ENCODE peak calls at places on chromosomes 5 and 9, in ten cellular contexts. One of them, this sample, is unnamed.

GRCh38 chr5:91288117-91288516 is 95.0 kb downstream of the ARRDC3 start:
- DNase-seq in lower leg skin: no peak
- DNase-seq in mammary epithelial cell: no peak
- DNase-seq in IMR-90: peak; percentile 90
- DNase-seq in B cell: no peak
- DNase-seq in PC-3: no peak
- DNase-seq in fibroblast of lung: peak; percentile 71
- DNase-seq in AG09319: no peak
- DNase-seq in H9: no peak
- DNase-seq in heart right ventricle: no peak
- DNase-seq in this sample: no peak

GRCh38 chr5:90182726-90183125 is 226.8 kb downstream of the CETN3 start:
- DNase-seq in lower leg skin: no peak
- DNase-seq in heart right ventricle: no peak
- DNase-seq in fibroblast of lung: no peak
- DNase-seq in mammary epithelial cell: peak; percentile 25
- DNase-seq in IMR-90: no peak
- DNase-seq in AG09319: no peak
- DNase-seq in B cell: no peak
- DNase-seq in H9: no peak
- DNase-seq in PC-3: peak; percentile 78
- DNase-seq in this sample: no peak

GRCh38 chr5:138724470-138725146 is 28.6 kb upstream of the CTNNA1 start:
- DNase-seq in fibroblast of lung: no peak
- DNase-seq in mammary epithelial cell: peak; percentile 82
- DNase-seq in AG09319: no peak
- DNase-seq in PC-3: no peak
- DNase-seq in B cell: no peak
- DNase-seq in heart right ventricle: peak; percentile 44
- DNase-seq in lower leg skin: no peak
- DNase-seq in H9: no peak
- DNase-seq in IMR-90: no peak
- DNase-seq in this sample: no peak

GRCh38 chr9:130157079-130157478 is 15.1 kb upstream of the NCS1 start:
- DNase-seq in lower leg skin: no peak
- DNase-seq in AG09319: no peak
- DNase-seq in PC-3: no peak
- DNase-seq in heart right ventricle: no peak
- DNase-seq in fibroblast of lung: no peak
- DNase-seq in mammary epithelial cell: no peak
- DNase-seq in H9: no peak
- DNase-seq in B cell: no peak
- DNase-seq in IMR-90: no peak
- DNase-seq in this sample: no peak

GRCh38 chr9:69446496-69446895 is 121.5 kb downstream of the ENTREP1 start:
- DNase-seq in heart right ventricle: no peak
- DNase-seq in H9: no peak
- DNase-seq in PC-3: no peak
- DNase-seq in IMR-90: no peak
- DNase-seq in AG09319: no peak
- DNase-seq in fibroblast of lung: no peak
- DNase-seq in lower leg skin: no peak
- DNase-seq in B cell: no peak
- DNase-seq in mammary epithelial cell: no peak
- DNase-seq in this sample: no peak

GRCh38 chr9:114805670-114806551 is at the start of gene TNFSF15:
- DNase-seq in PC-3: peak; percentile 43
- DNase-seq in AG09319: no peak
- DNase-seq in mammary epithelial cell: peak; percentile 82
- DNase-seq in heart right ventricle: peak; percentile 9
- DNase-seq in fibroblast of lung: peak; percentile 56
- DNase-seq in IMR-90: peak; percentile 44
- DNase-seq in H9: peak; percentile 74
- DNase-seq in lower leg skin: no peak
- DNase-seq in B cell: peak; percentile 56
- DNase-seq in this sample: peak; percentile 23

GRCh38 chr9:38216572-38216971 is 147.5 kb upstream of the SHB start:
- DNase-seq in AG09319: no peak
- DNase-seq in IMR-90: no peak
- DNase-seq in mammary epithelial cell: no peak
- DNase-seq in lower leg skin: no peak
- DNase-seq in heart right ventricle: no peak
- DNase-seq in B cell: no peak
- DNase-seq in PC-3: no peak
- DNase-seq in fibroblast of lung: no peak
- DNase-seq in H9: no peak
- DNase-seq in this sample: no peak

GRCh38 chr9:130237071-130237470 is 28.5 kb upstream of the HMCN2 start:
- DNase-seq in IMR-90: no peak
- DNase-seq in heart right ventricle: no peak
- DNase-seq in H9: no peak
- DNase-seq in lower leg skin: no peak
- DNase-seq in AG09319: no peak
- DNase-seq in B cell: no peak
- DNase-seq in PC-3: no peak
- DNase-seq in mammary epithelial cell: no peak
- DNase-seq in fibroblast of lung: no peak
- DNase-seq in this sample: no peak

GRCh38 chr5:926416-927171 is 33.9 kb downstream of the TRIP13 start:
- DNase-seq in PC-3: no peak
- DNase-seq in B cell: peak; percentile 38
- DNase-seq in IMR-90: no peak
- DNase-seq in AG09319: no peak
- DNase-seq in heart right ventricle: peak; percentile 30
- DNase-seq in mammary epithelial cell: no peak
- DNase-seq in lower leg skin: no peak
- DNase-seq in H9: peak; percentile 46
- DNase-seq in fibroblast of lung: peak; percentile 29
- DNase-seq in this sample: peak; percentile 70

GRCh38 chr5:172855597-172856292 is 21.7 kb downstream of the ERGIC1 start:
- DNase-seq in PC-3: no peak
- DNase-seq in lower leg skin: no peak
- DNase-seq in B cell: no peak
- DNase-seq in AG09319: no peak
- DNase-seq in heart right ventricle: peak; percentile 65
- DNase-seq in mammary epithelial cell: no peak
- DNase-seq in H9: no peak
- DNase-seq in IMR-90: no peak
- DNase-seq in fibroblast of lung: peak; percentile 62
- DNase-seq in this sample: no peak

GRCh38 chr5:170357853-170358497 is 31.2 kb downstream of the KCNMB1 start:
- DNase-seq in mammary epithelial cell: no peak
- DNase-seq in fibroblast of lung: no peak
- DNase-seq in H9: no peak
- DNase-seq in AG09319: no peak
- DNase-seq in B cell: peak; percentile 37
- DNase-seq in heart right ventricle: peak; percentile 50
- DNase-seq in PC-3: no peak
- DNase-seq in IMR-90: no peak
- DNase-seq in lower leg skin: peak; percentile 92
- DNase-seq in this sample: no peak

GRCh38 chr9:120937127-120937526 is 10.5 kb upstream of the TRAF1 start:
- DNase-seq in lower leg skin: no peak
- DNase-seq in PC-3: no peak
- DNase-seq in IMR-90: no peak
- DNase-seq in B cell: no peak
- DNase-seq in mammary epithelial cell: no peak
- DNase-seq in fibroblast of lung: peak; percentile 23
- DNase-seq in H9: no peak
- DNase-seq in AG09319: no peak
- DNase-seq in heart right ventricle: no peak
- DNase-seq in this sample: no peak

GRCh38 chr9:120936764-120937122 is 10.1 kb upstream of the TRAF1 start:
- DNase-seq in heart right ventricle: no peak
- DNase-seq in fibroblast of lung: no peak
- DNase-seq in B cell: no peak
- DNase-seq in lower leg skin: no peak
- DNase-seq in PC-3: no peak
- DNase-seq in H9: no peak
- DNase-seq in mammary epithelial cell: no peak
- DNase-seq in IMR-90: no peak
- DNase-seq in AG09319: no peak
- DNase-seq in this sample: no peak

GRCh38 chr9:120935383-120935857 is 8.8 kb upstream of the TRAF1 start:
- DNase-seq in B cell: no peak
- DNase-seq in IMR-90: peak; percentile 91
- DNase-seq in AG09319: peak; percentile 87
- DNase-seq in heart right ventricle: peak; percentile 96
- DNase-seq in fibroblast of lung: peak; percentile 86
- DNase-seq in PC-3: peak; percentile 90
- DNase-seq in H9: no peak
- DNase-seq in mammary epithelial cell: peak; percentile 99
- DNase-seq in lower leg skin: peak; percentile 100
- DNase-seq in this sample: no peak

GRCh38 chr9:120937596-120937995 is 11.0 kb upstream of the TRAF1 start:
- DNase-seq in H9: no peak
- DNase-seq in heart right ventricle: no peak
- DNase-seq in AG09319: no peak
- DNase-seq in mammary epithelial cell: no peak
- DNase-seq in lower leg skin: no peak
- DNase-seq in PC-3: no peak
- DNase-seq in fibroblast of lung: peak; percentile 86
- DNase-seq in IMR-90: peak; percentile 87
- DNase-seq in B cell: no peak
- DNase-seq in this sample: no peak

DNA sequence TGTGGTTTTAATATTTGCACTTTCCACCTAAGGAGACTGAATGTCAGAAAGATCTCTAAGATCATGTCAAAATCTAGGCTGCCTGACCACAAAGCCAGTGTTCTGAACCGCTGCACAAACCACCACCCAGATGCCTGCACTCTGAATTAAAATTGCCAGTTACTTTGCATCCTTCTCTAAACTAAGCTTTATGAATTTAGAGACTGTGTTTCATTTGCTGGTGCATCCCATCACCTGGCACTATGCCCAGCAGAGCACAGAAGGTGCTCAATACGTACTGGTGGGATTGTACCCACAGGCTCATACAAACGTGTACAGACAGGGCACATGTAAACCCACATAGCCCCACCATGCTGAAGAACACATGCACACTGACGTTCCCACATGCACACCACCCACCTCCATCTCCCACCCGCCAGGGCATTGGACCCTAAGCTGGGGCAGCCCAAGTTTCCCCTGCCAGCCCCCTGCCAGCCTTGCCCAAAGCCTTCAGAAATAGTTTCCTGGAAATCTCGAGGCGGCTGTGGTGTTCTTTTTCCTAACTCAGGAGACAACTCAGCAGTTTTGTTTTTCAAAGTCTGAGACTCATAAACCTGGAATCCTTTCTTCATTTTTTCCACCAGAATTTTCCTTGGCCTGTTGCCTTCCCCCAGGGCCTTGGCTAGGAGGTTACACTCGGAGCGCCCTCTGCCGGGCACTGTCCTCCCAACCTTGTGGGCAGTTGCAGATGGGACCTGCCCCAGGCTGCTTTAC is 9.6 kb upstream of the TRAF1 start:
- DNase-seq in H9: peak; percentile 85
- DNase-seq in B cell: peak; percentile 85
- DNase-seq in lower leg skin: peak; percentile 99
- DNase-seq in AG09319: peak; percentile 90
- DNase-seq in PC-3: peak; percentile 93
- DNase-seq in heart right ventricle: peak; percentile 96
- DNase-seq in mammary epithelial cell: peak; percentile 89
- DNase-seq in IMR-90: peak; percentile 95
- DNase-seq in fibroblast of lung: peak; percentile 91
- DNase-seq in this sample: peak; percentile 96
- TF ChIP-seq CTCF in H9: peak; percentile 95
- TF ChIP-seq CTCF in B cell: peak; percentile 88
- TF ChIP-seq CTCF in lower leg skin: no peak
- TF ChIP-seq CTCF in AG09319: peak; percentile 95
- TF ChIP-seq CTCF in PC-3: peak; percentile 91
- TF ChIP-seq CTCF in heart right ventricle: peak; percentile 94
- TF ChIP-seq CTCF in mammary epithelial cell: peak; percentile 88
- TF ChIP-seq CTCF in IMR-90: peak; percentile 94
- TF ChIP-seq CTCF in fibroblast of lung: peak; percentile 94
- TF ChIP-seq CTCF in this sample: peak; percentile 87

DNA sequence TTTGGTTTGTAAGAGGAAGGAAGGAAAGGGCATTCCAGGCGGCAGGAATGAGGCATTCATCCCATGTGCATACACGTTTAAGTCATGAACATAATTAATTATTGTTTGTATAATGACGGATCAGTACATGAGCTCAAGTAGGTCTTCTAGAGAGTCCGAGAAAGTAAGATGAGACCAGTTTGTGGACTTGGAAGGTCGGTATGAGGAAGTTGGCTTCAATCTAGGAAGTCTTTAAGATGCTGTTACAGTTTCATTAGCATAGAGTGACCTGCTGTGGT is 2.1 kb downstream of the GTF3C4 start:
- DNase-seq in H9: no peak
- DNase-seq in mammary epithelial cell: peak; percentile 26
- DNase-seq in PC-3: peak; percentile 80
- DNase-seq in lower leg skin: no peak
- DNase-seq in AG09319: no peak
- DNase-seq in fibroblast of lung: peak; percentile 29
- DNase-seq in heart right ventricle: no peak
- DNase-seq in IMR-90: peak; percentile 26
- DNase-seq in B cell: no peak
- DNase-seq in this sample: no peak
- TF ChIP-seq CTCF in H9: no peak
- TF ChIP-seq CTCF in mammary epithelial cell: peak; percentile 30
- TF ChIP-seq CTCF in PC-3: peak; percentile 21
- TF ChIP-seq CTCF in lower leg skin: no peak
- TF ChIP-seq CTCF in AG09319: no peak
- TF ChIP-seq CTCF in fibroblast of lung: peak; percentile 13
- TF ChIP-seq CTCF in heart right ventricle: no peak
- TF ChIP-seq CTCF in IMR-90: no peak
- TF ChIP-seq CTCF in B cell: no peak
- TF ChIP-seq CTCF in this sample: no peak

DNA sequence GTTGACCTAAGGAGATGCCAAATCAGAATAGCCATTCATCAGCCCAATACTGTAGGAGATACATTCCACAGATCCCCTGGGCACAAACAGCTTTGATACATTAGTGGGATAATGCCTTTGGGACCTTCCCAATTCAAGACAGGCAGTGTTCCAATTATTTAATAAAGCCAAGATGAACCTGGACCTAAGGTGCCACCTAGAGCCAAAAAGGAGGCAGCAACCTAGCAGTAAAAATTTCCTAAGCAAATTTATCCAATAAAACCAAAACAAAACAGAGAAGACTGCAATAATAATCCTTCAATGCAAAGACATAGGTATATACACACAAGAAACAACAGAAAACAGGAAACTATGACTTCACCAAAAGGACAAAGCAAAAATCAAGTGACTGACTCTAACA is 253.0 kb downstream of the HINT1 start:
- DNase-seq in B cell: no peak
- DNase-seq in PC-3: peak; percentile 42
- DNase-seq in H9: no peak
- DNase-seq in mammary epithelial cell: peak; percentile 6
- DNase-seq in fibroblast of lung: no peak
- DNase-seq in heart right ventricle: no peak
- DNase-seq in lower leg skin: no peak
- DNase-seq in AG09319: no peak
- DNase-seq in IMR-90: no peak
- DNase-seq in this sample: no peak
- TF ChIP-seq CTCF in B cell: no peak
- TF ChIP-seq CTCF in PC-3: peak; percentile 65
- TF ChIP-seq CTCF in H9: peak; percentile 59
- TF ChIP-seq CTCF in mammary epithelial cell: peak; percentile 36
- TF ChIP-seq CTCF in fibroblast of lung: no peak
- TF ChIP-seq CTCF in heart right ventricle: no peak
- TF ChIP-seq CTCF in lower leg skin: no peak
- TF ChIP-seq CTCF in AG09319: no peak
- TF ChIP-seq CTCF in IMR-90: no peak
- TF ChIP-seq CTCF in this sample: no peak

GRCh38 chr9:20043461-20043860 is 254.6 kb upstream of the SLC24A2 start:
- DNase-seq in mammary epithelial cell: no peak
- DNase-seq in lower leg skin: no peak
- DNase-seq in heart right ventricle: no peak
- DNase-seq in PC-3: no peak
- DNase-seq in AG09319: no peak
- DNase-seq in fibroblast of lung: no peak
- DNase-seq in IMR-90: no peak
- DNase-seq in B cell: no peak
- DNase-seq in H9: no peak
- DNase-seq in this sample: no peak
- TF ChIP-seq CTCF in mammary epithelial cell: no peak
- TF ChIP-seq CTCF in lower leg skin: no peak
- TF ChIP-seq CTCF in heart right ventricle: no peak
- TF ChIP-seq CTCF in PC-3: no peak
- TF ChIP-seq CTCF in AG09319: no peak
- TF ChIP-seq CTCF in fibroblast of lung: no peak
- TF ChIP-seq CTCF in IMR-90: no peak
- TF ChIP-seq CTCF in B cell: no peak
- TF ChIP-seq CTCF in H9: no peak
- TF ChIP-seq CTCF in this sample: no peak